ENCODE peak calls at places on chromosomes 4 and X, in eight cellular contexts. Z is OCI-LY7, B is IMR-90, W is K562, L is right lobe of liver, A is RWPE2, T is SJCRH30, E is uterus. K is an unnamed sample.
A peak's percentile ranks its signal among the peaks of the same experiment; 100 is the strongest.

GRCh38 chr4:146442801-146443200 is 78.9 kb downstream of the SLC10A7 start:
- DNase-seq in Z (no peak), B (peak; percentile 75), W (no peak), L (no peak), A (no peak), T (no peak), E (no peak), K (no peak)

GRCh38 chr4:111323916-111324315 is 701.0 kb upstream of the PITX2 start:
- DNase-seq in Z (no peak), B (peak; percentile 39), W (no peak), L (no peak), A (no peak), T (no peak), E (no peak), K (no peak)

GRCh38 chrX:11908371-11908770 is 150.3 kb downstream of the MSL3 start:
- DNase-seq in Z (peak; percentile 17), B (no peak), W (no peak), L (no peak), A (no peak), T (peak; percentile 26), E (no peak), K (no peak)

GRCh38 chr4:101355246-101355645 is 7.9 kb upstream of the PPP3CA start:
- DNase-seq in Z (peak; percentile 65), B (no peak), W (no peak), L (no peak), A (no peak), T (no peak), E (no peak), K (no peak)

GRCh38 chr4:141599853-141600252 is 36.5 kb upstream of the IL15 start:
- DNase-seq in Z (no peak), B (peak; percentile 51), W (no peak), L (no peak), A (no peak), T (no peak), E (no peak), K (no peak)

GRCh38 chrX:18674417-18674787 is 2.5 kb upstream of the RS1 start:
- DNase-seq in Z (no peak), B (no peak), W (peak; percentile 23), L (peak; percentile 69), A (no peak), T (peak; percentile 42), E (peak; percentile 28), K (peak; percentile 60)

GRCh38 chr4:184941671-184942070 is 76.6 kb upstream of the HELT start:
- DNase-seq in Z (no peak), B (no peak), W (no peak), L (no peak), A (no peak), T (no peak), E (no peak), K (no peak)

GRCh38 chr4:80731436-80731835 is 299.1 kb upstream of the BMP3 start:
- DNase-seq in Z (peak; percentile 24), B (no peak), W (no peak), L (no peak), A (no peak), T (no peak), E (no peak), K (no peak)

GRCh38 chr4:79684516-79684915 is 276.5 kb upstream of the GK2 start:
- DNase-seq in Z (no peak), B (no peak), W (no peak), L (no peak), A (no peak), T (no peak), E (no peak), K (no peak)

GRCh38 chrX:97846718-97847237 is 963.1 kb downstream of the RPA4 start:
- DNase-seq in Z (no peak), B (no peak), W (no peak), L (no peak), A (no peak), T (no peak), E (no peak), K (peak; percentile 46)

GRCh38 chrX:97844943-97845342 is 961.2 kb downstream of the RPA4 start:
- DNase-seq in Z (no peak), B (no peak), W (no peak), L (no peak), A (no peak), T (no peak), E (no peak), K (no peak)

GRCh38 chrX:97846228-97846627 is 962.5 kb downstream of the RPA4 start:
- DNase-seq in Z (no peak), B (no peak), W (no peak), L (no peak), A (no peak), T (no peak), E (no peak), K (no peak)

GRCh38 chrX:97844161-97844560 is 960.5 kb downstream of the RPA4 start:
- DNase-seq in Z (no peak), B (no peak), W (no peak), L (no peak), A (no peak), T (no peak), E (no peak), K (no peak)

DNA sequence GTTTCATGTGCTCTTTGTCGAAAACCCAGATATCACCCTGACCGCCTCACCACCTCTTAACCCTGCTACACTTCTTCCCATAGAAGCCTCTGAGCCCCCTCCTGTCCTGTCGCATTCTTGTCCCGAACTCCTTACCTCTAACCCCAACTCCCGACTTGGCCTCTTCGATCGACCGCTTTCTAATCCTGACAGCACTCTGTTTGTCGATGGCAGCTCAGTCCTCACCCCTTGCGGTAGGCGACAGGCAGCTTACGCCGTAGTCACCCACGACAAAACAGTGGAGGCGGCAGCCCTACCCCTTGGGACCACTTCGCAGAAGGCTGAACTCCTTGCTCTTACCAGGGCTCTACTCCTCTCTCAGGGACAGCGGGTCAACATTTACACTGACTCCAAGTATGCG is 961.7 kb downstream of the RPA4 start:
- DNase-seq in Z (no peak), B (no peak), W (no peak), L (no peak), A (no peak), T (no peak), E (no peak), K (peak; percentile 28)
- H3K9me3 ChIP-seq in Z (no peaks in the 10 kb centered on the region), B (peaks cover 48% of the 10 kb centered on the region), W (no peaks in the 10 kb centered on the region), L (no peaks in the 10 kb centered on the region), A (no peaks in the 10 kb centered on the region), T (no peaks in the 10 kb centered on the region), E (no peaks in the 10 kb centered on the region), K (no peaks in the 10 kb centered on the region)

GRCh38 chrX:13688384-13688771 is 550 bp upstream of the RAB9A start:
- DNase-seq in Z (no peak), B (no peak), W (no peak), L (no peak), A (no peak), T (no peak), E (no peak), K (no peak)

GRCh38 chrX:13688772-13689518 is at the start of gene RAB9A:
- DNase-seq in Z (peak; percentile 64), B (peak; percentile 68), W (peak; percentile 91), L (peak; percentile 90), A (peak; percentile 62), T (peak; percentile 90), E (peak; percentile 94), K (peak; percentile 87)

GRCh38 chrX:13689519-13690211 is 737 bp downstream of the RAB9A start:
- DNase-seq in Z (peak; percentile 21), B (peak; percentile 40), W (no peak), L (no peak), A (no peak), T (no peak), E (no peak), K (no peak)

GRCh38 chrX:13685126-13685763 is 3.7 kb upstream of the RAB9A start:
- DNase-seq in Z (no peak), B (peak; percentile 35), W (no peak), L (no peak), A (no peak), T (no peak), E (no peak), K (no peak)

DNA sequence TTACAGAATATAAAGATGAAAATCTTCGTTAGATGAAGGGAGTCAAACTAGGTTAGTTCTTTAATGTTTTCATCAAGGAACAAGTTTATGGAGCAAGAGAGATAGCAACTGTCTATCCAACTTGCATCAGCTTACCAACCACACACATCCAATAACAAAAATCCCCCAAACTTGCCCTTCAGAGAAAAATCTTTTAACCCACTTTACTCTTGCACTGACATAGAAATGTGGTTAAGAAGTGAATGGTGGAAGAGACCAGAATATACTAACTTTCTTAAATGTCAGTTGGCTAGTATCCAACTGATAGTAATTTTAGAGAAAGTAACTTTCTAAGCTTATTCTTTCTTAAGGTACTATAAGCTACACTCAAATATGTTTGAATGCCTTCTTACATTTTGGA is 1.7 kb upstream of the RAB9A start:
- DNase-seq in Z (no peak), B (no peak), W (no peak), L (no peak), A (no peak), T (no peak), E (no peak), K (no peak)
- H3K4me1 ChIP-seq in Z (peaks cover 27% of the 10 kb centered on the region), B (no peaks in the 10 kb centered on the region), W (peaks cover 9% of the 10 kb centered on the region), L (no peaks in the 10 kb centered on the region), A (peaks cover 5% of the 10 kb centered on the region), T (peaks cover 4% of the 10 kb centered on the region), E (no peaks in the 10 kb centered on the region), K (no peaks in the 10 kb centered on the region)

GRCh38 chr4:95469617-95470016 is 79.2 kb downstream of the UNC5C start:
- DNase-seq in Z (no peak), B (no peak), W (no peak), L (no peak), A (no peak), T (no peak), E (no peak), K (no peak)

GRCh38 chr4:95466791-95467190 is 82.0 kb downstream of the UNC5C start:
- DNase-seq in Z (no peak), B (no peak), W (no peak), L (no peak), A (no peak), T (no peak), E (no peak), K (no peak)

GRCh38 chr4:95470622-95471021 is 78.2 kb downstream of the UNC5C start:
- DNase-seq in Z (no peak), B (no peak), W (no peak), L (no peak), A (no peak), T (no peak), E (no peak), K (no peak)

GRCh38 chr4:95462946-95463345 is 85.8 kb downstream of the UNC5C start:
- DNase-seq in Z (no peak), B (no peak), W (no peak), L (no peak), A (no peak), T (no peak), E (no peak), K (no peak)

GRCh38 chr4:95465010-95465409 is 83.8 kb downstream of the UNC5C start:
- DNase-seq in Z (no peak), B (no peak), W (no peak), L (no peak), A (no peak), T (no peak), E (no peak), K (no peak)
- H3K9me3 ChIP-seq in Z (no peaks in the 10 kb centered on the region), B (no peaks in the 10 kb centered on the region), W (no peaks in the 10 kb centered on the region), L (no peaks in the 10 kb centered on the region), A (no peaks in the 10 kb centered on the region), T (no peaks in the 10 kb centered on the region), E (no peaks in the 10 kb centered on the region), K (no peaks in the 10 kb centered on the region)

DNA sequence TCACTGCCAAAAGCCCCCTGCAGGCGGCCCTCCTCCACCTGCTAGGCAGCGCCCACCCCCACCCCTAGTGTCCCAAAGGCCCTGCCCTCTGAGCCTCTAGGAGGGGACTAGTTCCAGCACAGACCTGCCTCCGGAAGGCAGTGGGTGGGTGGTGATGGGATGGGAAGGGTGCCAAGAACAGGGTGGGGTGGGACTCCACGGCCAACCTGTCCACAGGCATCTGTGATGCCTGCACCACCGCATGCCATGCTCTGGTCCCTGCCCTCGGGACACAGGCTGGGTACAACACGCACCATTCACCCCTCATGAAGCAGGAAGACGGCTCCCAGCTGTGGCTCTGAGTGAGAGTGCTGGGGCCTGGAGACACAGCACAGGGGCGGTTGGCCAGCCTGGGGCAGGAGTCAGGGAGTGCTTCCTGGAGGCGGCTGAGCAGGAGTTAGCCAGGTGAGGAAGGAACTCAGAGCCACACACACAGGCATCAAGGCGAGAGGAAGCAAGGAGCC is 243.1 kb upstream of the PSAPL1 start:
- DNase-seq in Z (no peak), B (no peak), W (no peak), L (no peak), A (no peak), T (no peak), E (no peak), K (no peak)
- H3K4me1 ChIP-seq in Z (no peaks in the 10 kb centered on the region), B (no peaks in the 10 kb centered on the region), W (no peaks in the 10 kb centered on the region), L (no peaks in the 10 kb centered on the region), A (peaks cover 16% of the 10 kb centered on the region), T (no peaks in the 10 kb centered on the region), E (no peaks in the 10 kb centered on the region), K (no peaks in the 10 kb centered on the region)

K was measured in right cardiac atrium.